ENCODE peak calls at places on chromosome 3, in five cellular contexts. P is stromal cell of bone marrow, J is glutamatergic neuron, C is sigmoid colon, Z is iPS-NIHi11. Y is an unnamed sample.

GRCh38 chr3:52483577-52484495 is 11.3 kb upstream of the STAB1 start:
- DNase-seq in P (no peak), J (no peak), C (no peak), Z (no peak), Y (peak; percentile 28)

GRCh38 chr3:171458857-171459129 is 1.4 kb downstream of the TNIK start:
- DNase-seq in P (no peak), J (no peak), C (no peak), Z (peak; percentile 42), Y (no peak)

GRCh38 chr3:194816748-194817591 is 131.3 kb downstream of the FAM43A start:
- DNase-seq in P (no peak), J (no peak), C (no peak), Z (no peak), Y (no peak)

GRCh38 chr3:196632033-196632751 is 7.3 kb upstream of the NRROS start:
- DNase-seq in P (peak; percentile 42), J (peak; percentile 89), C (peak; percentile 87), Z (peak; percentile 91), Y (peak; percentile 93)

GRCh38 chr3:120908030-120908802 is at the start of gene STXBP5L:
- DNase-seq in P (peak; percentile 23), J (peak; percentile 98), C (peak; percentile 90), Z (peak; percentile 86), Y (peak; percentile 96)

GRCh38 chr3:5277612-5278236 is 90.2 kb downstream of the EDEM1 start:
- DNase-seq in P (no peak), J (no peak), C (no peak), Z (no peak), Y (no peak)

GRCh38 chr3:39213613-39214012 is 21.2 kb upstream of the XIRP1 start:
- DNase-seq in P (no peak), J (no peak), C (no peak), Z (no peak), Y (no peak)

GRCh38 chr3:13072239-13073041 is 789 bp downstream of the IQSEC1 start:
- DNase-seq in P (no peak), J (no peak), C (no peak), Z (no peak), Y (peak; percentile 71)

GRCh38 chr3:143601738-143602480 is 246.4 kb downstream of the SLC9A9 start:
- DNase-seq in P (no peak), J (no peak), C (peak; percentile 77), Z (no peak), Y (no peak)

Y was measured in retina.